ENCODE peak calls at places on chromosome 14, in nine cellular contexts. V is trophoblast cell; H is stomach; J is astrocyte; T is fibroblast of lung; D is ovary; K is CD8-positive, alpha-beta memory T cell; B is CD4-positive, alpha-beta memory T cell; C is testis. Y is an unnamed sample.

GRCh38 chr14:52558688-52559087 is 6.1 kb downstream of the GPR137C start:
- DNase-seq in K (no peak), J (no peak), H (no peak), T (no peak), V (no peak), B (no peak), C (no peak), D (no peak), Y (no peak)

GRCh38 chr14:64503184-64503433 is 529 bp downstream of the ZBTB25 start:
- DNase-seq in C (no peak), K (no peak), D (no peak), B (no peak), V (no peak), J (no peak), H (no peak), T (no peak), Y (no peak)

GRCh38 chr14:104030958-104031357 is 54.5 kb upstream of the ASPG start:
- DNase-seq in B (no peak), T (no peak), K (no peak), V (no peak), D (no peak), H (no peak), J (no peak), C (no peak), Y (no peak)

GRCh38 chr14:33414041-33414440 is 475.4 kb downstream of the NPAS3 start:
- DNase-seq in J (peak; percentile 25), B (no peak), T (no peak), K (no peak), V (no peak), C (no peak), D (no peak), H (no peak), Y (no peak)

GRCh38 chr14:69107407-69108003 is 45.4 kb downstream of the DCAF5 start:
- DNase-seq in V (peak; percentile 83), B (peak; percentile 48), D (peak; percentile 20), C (peak; percentile 48), T (peak; percentile 69), H (peak; percentile 36), K (no peak), J (peak; percentile 41), Y (no peak)

GRCh38 chr14:93059917-93060545 is 55.7 kb downstream of the ITPK1 start:
- DNase-seq in K (no peak), B (no peak), D (no peak), T (no peak), H (no peak), J (no peak), C (no peak), V (no peak), Y (peak; percentile 5)

GRCh38 chr14:20624495-20625070 is 16.9 kb downstream of the OR6S1 start:
- DNase-seq in B (peak; percentile 54), H (peak; percentile 75), C (peak; percentile 54), J (peak; percentile 52), T (peak; percentile 62), D (peak; percentile 34), K (no peak), V (peak; percentile 73), Y (peak; percentile 76)

GRCh38 chr14:34081126-34081575 is 130.3 kb upstream of the EGLN3 start:
- DNase-seq in T (peak; percentile 9), C (no peak), K (no peak), H (no peak), J (peak; percentile 85), B (no peak), D (no peak), V (no peak), Y (no peak)

GRCh38 chr14:33465952-33466700 is 484.7 kb downstream of the EGLN3 start:
- DNase-seq in J (peak; percentile 84), H (no peak), T (no peak), V (peak; percentile 61), C (no peak), K (no peak), D (no peak), B (no peak), Y (no peak)

GRCh38 chr14:24903337-24903736 is 146.6 kb downstream of the STXBP6 start:
- DNase-seq in D (no peak), B (no peak), K (no peak), C (no peak), V (no peak), H (no peak), T (peak; percentile 75), J (peak; percentile 75), Y (no peak)

GRCh38 chr14:58238252-58239247 is 6.1 kb upstream of the PSMA3 start:
- DNase-seq in J (peak; percentile 6), K (no peak), T (peak; percentile 29), C (peak; percentile 67), D (peak; percentile 51), H (no peak), V (peak; percentile 52), B (peak; percentile 41), Y (peak; percentile 55)

GRCh38 chr14:50047274-50047676 is 69.1 kb downstream of the VCPKMT start:
- DNase-seq in V (peak; percentile 24), J (no peak), B (no peak), T (no peak), D (no peak), K (no peak), H (peak; percentile 41), C (no peak), Y (no peak)

GRCh38 chr14:100775831-100776591 is 49.3 kb downstream of the DLK1 start:
- DNase-seq in B (no peak), J (no peak), C (no peak), H (peak; percentile 23), T (peak; percentile 58), K (no peak), D (no peak), V (no peak), Y (no peak)

GRCh38 chr14:61065671-61066070 is 84.6 kb downstream of the SLC38A6 start:
- DNase-seq in B (no peak), T (no peak), K (no peak), V (no peak), H (no peak), C (no peak), J (no peak), D (no peak), Y (no peak)

GRCh38 chr14:104420990-104421389 is 158.6 kb upstream of the C14orf180 start:
- DNase-seq in D (no peak), B (no peak), T (no peak), K (no peak), J (no peak), C (no peak), H (no peak), V (no peak), Y (no peak)

GRCh38 chr14:74919421-74920165 is 3.5 kb downstream of the RPS6KL1 start:
- DNase-seq in D (no peak), B (no peak), T (no peak), H (no peak), C (no peak), V (no peak), J (peak; percentile 40), K (no peak), Y (no peak)
- H3K4me1 ChIP-seq in D (peaks cover 4% of the 10 kb centered on the region), B (no peaks in the 10 kb centered on the region), T (peaks cover 4% of the 10 kb centered on the region), H (peaks cover 16% of the 10 kb centered on the region), C (peaks cover 37% of the 10 kb centered on the region), V (peaks cover 4% of the 10 kb centered on the region), J (peaks cover 8% of the 10 kb centered on the region), K (peaks cover 5% of the 10 kb centered on the region), Y (peaks cover 14% of the 10 kb centered on the region)

GRCh38 chr14:77044776-77045569 is 16.5 kb upstream of the IRF2BPL start:
- DNase-seq in T (peak; percentile 92), B (no peak), C (peak; percentile 79), J (no peak), V (peak; percentile 90), K (no peak), H (no peak), D (peak; percentile 81), Y (peak; percentile 82)

GRCh38 chr14:77043177-77043983 is 14.9 kb upstream of the IRF2BPL start:
- DNase-seq in C (peak; percentile 69), J (peak; percentile 93), B (no peak), D (peak; percentile 61), K (peak; percentile 34), V (peak; percentile 94), H (no peak), T (peak; percentile 88), Y (peak; percentile 80)

GRCh38 chr14:77043984-77044485 is 15.5 kb upstream of the IRF2BPL start:
- DNase-seq in K (no peak), V (peak; percentile 62), T (peak; percentile 20), D (no peak), H (no peak), J (no peak), C (no peak), B (no peak), Y (no peak)

GRCh38 chr14:77046706-77047105 is 18.2 kb upstream of the IRF2BPL start:
- DNase-seq in V (no peak), B (no peak), H (no peak), J (no peak), C (no peak), T (no peak), D (no peak), K (no peak), Y (no peak)

DNA sequence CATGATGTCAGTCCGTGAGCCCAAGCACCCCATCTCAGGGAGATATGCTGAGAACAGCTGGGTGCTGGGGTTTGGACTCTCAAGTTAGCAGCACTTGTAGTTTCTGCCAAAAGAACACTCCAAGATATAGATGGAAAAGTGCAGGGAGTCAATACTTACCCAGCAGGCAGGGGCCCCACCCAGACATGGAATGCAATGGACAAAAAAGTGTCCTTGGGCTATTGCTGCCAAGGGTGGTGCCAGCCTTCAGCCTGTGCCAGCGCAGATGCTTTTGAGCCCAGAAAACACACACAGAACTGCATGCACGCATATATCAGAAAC is 17.0 kb upstream of the IRF2BPL start:
- DNase-seq in T (no peak), V (no peak), C (peak; percentile 54), J (no peak), K (no peak), H (peak; percentile 81), B (no peak), D (no peak), Y (peak; percentile 70)
- H3K27ac ChIP-seq in T (peak overlapping the region; percentile 98), V (peak overlapping the region; percentile 25), C (peak overlapping the region; percentile 87), J (no peak overlapping the region), K (no peak overlapping the region), H (peak overlapping the region; percentile 91), B (no peak overlapping the region), D (peak overlapping the region; percentile 92), Y (peak overlapping the region; percentile 95)

DNA sequence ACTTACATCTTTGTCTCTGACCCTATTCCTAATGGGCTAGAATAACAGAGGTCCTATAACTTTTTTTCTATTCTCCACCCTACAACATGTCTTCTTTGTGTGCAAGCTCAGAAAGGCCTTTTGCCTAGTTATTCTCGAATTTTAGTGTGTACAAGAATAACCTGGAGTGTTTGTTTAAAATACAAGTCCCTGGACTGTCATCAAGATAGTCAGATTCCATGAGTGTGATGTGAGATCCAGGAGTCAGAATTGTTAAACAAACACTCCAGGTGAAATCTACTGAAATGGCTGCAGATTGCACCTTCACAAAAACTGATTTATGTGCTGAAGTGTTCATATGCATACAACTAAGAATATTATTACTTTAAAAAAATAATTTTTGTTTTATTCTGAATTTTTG is 114.4 kb upstream of the DIO2 start:
- DNase-seq in T (no peak), C (no peak), V (no peak), K (no peak), J (no peak), B (no peak), H (no peak), D (no peak), Y (no peak)
- H3K4me1 ChIP-seq in T (no peaks in the 10 kb centered on the region), C (no peaks in the 10 kb centered on the region), V (no peaks in the 10 kb centered on the region), K (no peaks in the 10 kb centered on the region), J (no peaks in the 10 kb centered on the region), B (no peaks in the 10 kb centered on the region), H (no peaks in the 10 kb centered on the region), D (no peaks in the 10 kb centered on the region), Y (no peaks in the 10 kb centered on the region)

DNA sequence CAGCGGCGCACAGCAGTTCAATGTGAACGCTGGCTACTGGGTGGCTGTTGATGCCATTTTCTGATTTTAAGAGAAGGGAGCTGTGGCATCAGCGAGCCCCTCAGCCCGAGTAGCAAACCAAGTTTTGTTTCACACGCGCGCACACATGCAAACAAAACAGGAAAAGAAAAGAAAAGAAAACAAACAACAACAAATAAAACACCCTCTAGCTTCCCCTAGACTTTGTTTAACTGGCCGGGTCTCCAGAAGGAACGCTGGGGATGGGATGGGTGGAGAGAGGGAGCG is 540 bp downstream of the PAX9 start:
- DNase-seq in J (no peak), K (no peak), B (no peak), D (no peak), H (no peak), V (no peak), C (no peak), T (no peak), Y (no peak)
- H3K27ac ChIP-seq in J (no peak overlapping the region), K (no peak overlapping the region), B (no peak overlapping the region), D (no peak overlapping the region), H (no peak overlapping the region), V (no peak overlapping the region), C (no peak overlapping the region), T (no peak overlapping the region), Y (no peak overlapping the region)